ENCODE peak calls at places on chromosomes 11 and 22, in four cellular contexts. R is HEK293T, V is K562, W is HepG2. Z is an unnamed sample.

GRCh38 chr11:126403039-126403438 is 47.6 kb downstream of the ST3GAL4 start:
- DNase-seq in W (no peak), V (no peak), R (no peak), Z (no peak)

GRCh38 chr11:2812371-2812991 is 73.1 kb downstream of the CDKN1C start:
- DNase-seq in W (no peak), V (no peak), R (no peak), Z (no peak)

GRCh38 chr11:29087404-29087803 is 929.4 kb downstream of the KCNA4 start:
- DNase-seq in W (no peak), V (no peak), R (no peak), Z (no peak)

GRCh38 chr11:123469089-123469488 is 39.0 kb downstream of the GRAMD1B start:
- DNase-seq in V (no peak), W (no peak), R (no peak), Z (no peak)

GRCh38 chr11:47448566-47449427 is at the start of gene RAPSN:
- DNase-seq in W (no peak), V (no peak), R (no peak), Z (no peak)

GRCh38 chr11:113994077-113994954 is 19.4 kb downstream of the HTR3A start:
- DNase-seq in R (peak), W (no peak), V (peak), Z (peak)

GRCh38 chr11:66172146-66172545 is 96.3 kb upstream of the RAB1B start:
- DNase-seq in R (no peak), V (no peak), W (no peak), Z (no peak)

GRCh38 chr22:20774882-20775281 is 969 bp downstream of the SERPIND1 start:
- DNase-seq in V (no peak), R (no peak), W (no peak), Z (no peak)

GRCh38 chr11:44917741-44918140 is 32.9 kb downstream of the TP53I11 start:
- DNase-seq in W (no peak), V (no peak), R (no peak), Z (no peak)

GRCh38 chr22:40241200-40241763 is 63.6 kb downstream of the TNRC6B start:
- DNase-seq in R (no peak), V (no peak), W (no peak), Z (no peak)

GRCh38 chr11:12508151-12508740 is 130.9 kb downstream of the PARVA start:
- DNase-seq in R (no peak), V (no peak), W (no peak), Z (no peak)

GRCh38 chr11:19984048-19984742 is 176.1 kb downstream of the DBX1 start:
- DNase-seq in V (no peak), R (no peak), W (no peak), Z (no peak)

GRCh38 chr11:11998091-11998781 is 10.2 kb downstream of the DKK3 start:
- DNase-seq in V (no peak), R (no peak), W (no peak), Z (no peak)

GRCh38 chr11:75946531-75947530 is 131.8 kb downstream of the UVRAG start:
- DNase-seq in W (no peak), V (no peak), R (no peak), Z (no peak)

GRCh38 chr11:64620286-64620962 is 29.4 kb downstream of the SLC22A12 start:
- DNase-seq in R (no peak), W (peak), V (no peak), Z (no peak)

GRCh38 chr11:67387074-67387473 is 4.7 kb upstream of the RAD9A start:
- DNase-seq in W (no peak), V (no peak), R (no peak), Z (no peak)
- TF ChIP-seq ELF4 in W (no peak), V (no peak), R (no peak), Z (no peak)

GRCh38 chr11:115965754-115966504 is 461.7 kb upstream of the CADM1 start:
- DNase-seq in V (no peak), W (no peak), R (no peak), Z (no peak)

GRCh38 chr11:115961168-115962003 is 457.2 kb upstream of the CADM1 start:
- DNase-seq in V (no peak), R (no peak), W (no peak), Z (no peak)

GRCh38 chr11:115959098-115959497 is 454.9 kb upstream of the CADM1 start:
- DNase-seq in R (no peak), V (no peak), W (peak), Z (no peak)

GRCh38 chr11:115963170-115963569 is 459.0 kb upstream of the CADM1 start:
- DNase-seq in V (no peak), W (no peak), R (no peak), Z (no peak)

GRCh38 chr11:115964091-115964490 is 459.9 kb upstream of the CADM1 start:
- DNase-seq in V (no peak), W (peak), R (no peak), Z (no peak)
- TF ChIP-seq ELF4 in V (no peak), W (no peak), R (no peak), Z (no peak)

DNA sequence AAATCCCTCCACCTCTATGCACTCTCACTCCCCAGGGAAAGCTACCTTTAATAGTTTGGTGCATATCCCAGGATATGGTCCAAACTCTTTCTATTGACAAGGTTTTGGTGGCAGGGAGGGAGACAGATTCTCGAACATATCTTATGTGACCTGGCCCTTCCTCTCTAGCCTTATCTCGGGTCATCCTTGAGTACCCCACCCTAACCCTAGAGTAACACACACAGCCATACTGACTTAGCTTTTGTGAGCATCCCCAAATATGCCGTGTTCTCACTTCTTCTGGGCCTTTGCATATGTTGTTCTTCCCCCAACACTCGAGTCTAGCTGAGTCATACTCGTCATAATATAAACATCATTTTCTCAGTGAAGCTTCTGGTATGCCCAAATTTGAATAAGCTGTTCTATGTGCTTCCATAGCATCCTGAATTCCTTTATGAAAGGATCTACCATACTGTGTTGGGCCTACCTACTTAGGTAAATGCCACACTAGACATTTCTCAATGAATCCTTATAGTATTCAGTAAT is 7.9 kb downstream of the TTC17 start:
- DNase-seq in V (peak), R (no peak), W (no peak), Z (no peak)
- TF ChIP-seq ELF4 in V (no peak), R (no peak), W (no peak), Z (no peak)

DNA sequence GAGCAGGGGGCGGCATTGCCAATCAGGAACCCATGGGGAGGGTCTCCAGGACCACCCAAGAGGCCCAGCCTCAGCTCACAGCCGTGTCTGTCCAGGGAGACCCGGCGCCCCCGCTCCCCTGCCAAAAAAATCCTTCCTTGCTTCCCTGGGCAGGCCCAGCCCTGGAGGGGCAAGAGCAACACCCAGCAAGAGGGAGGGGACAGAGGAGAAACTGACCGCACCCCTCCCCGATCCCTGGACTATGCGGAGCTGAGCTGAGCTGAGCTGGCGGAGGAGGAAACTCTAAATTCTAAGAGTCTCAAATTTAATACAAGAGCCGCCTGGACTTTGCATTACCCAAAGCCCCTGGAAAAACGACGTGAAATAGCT is 52.0 kb upstream of the SHISAL1 start:
- DNase-seq in W (no peak), V (no peak), R (no peak), Z (no peak)
- TF ChIP-seq ELF4 in W (no peak), V (no peak), R (no peak), Z (no peak)

Z was measured in WTC11.